ENCODE peak calls at places on chromosome 20, in nine cellular contexts. M is SJSA1, N is thoracic aorta, O is fibroblast of pulmonary artery, E is NCI-H460, I is GM12865, K is endothelial cell of umbilical vein, V is GM12891, S is astrocyte of the cerebellum. J is an unnamed sample.

GRCh38 chr20:22232473-22232872 is 351.9 kb downstream of the FOXA2 start:
- DNase-seq in E (no peak), N (no peak), V (no peak), K (no peak), S (no peak), M (no peak), O (no peak), I (no peak), J (no peak)

GRCh38 chr20:10550204-10551118 is 115.4 kb downstream of the SLX4IP start:
- DNase-seq in V (no peak), E (no peak), I (peak; percentile 35), O (no peak), S (no peak), N (no peak), K (no peak), M (no peak), J (no peak)

GRCh38 chr20:24705486-24705885 is 236.1 kb downstream of the SYNDIG1 start:
- DNase-seq in N (no peak), I (no peak), S (no peak), K (no peak), V (no peak), E (no peak), O (no peak), M (no peak), J (peak; percentile 12)

GRCh38 chr20:2131366-2131765 is 29.7 kb downstream of the STK35 start:
- DNase-seq in I (no peak), M (peak; percentile 30), V (no peak), E (no peak), K (peak; percentile 6), N (no peak), S (peak; percentile 11), O (peak; percentile 56), J (no peak)

GRCh38 chr20:45104786-45105185 is 3.9 kb upstream of the KCNS1 start:
- DNase-seq in V (no peak), O (peak; percentile 83), M (peak; percentile 75), I (no peak), S (peak; percentile 18), K (peak; percentile 41), N (no peak), E (no peak), J (no peak)

GRCh38 chr20:2005359-2005758 is 11.5 kb upstream of the PDYN start:
- DNase-seq in O (no peak), I (no peak), M (no peak), V (no peak), S (no peak), E (no peak), N (no peak), K (no peak), J (peak; percentile 17)

GRCh38 chr20:32189691-32190607 is 17.6 kb downstream of the PLAGL2 start:
- DNase-seq in M (peak; percentile 33), E (no peak), N (no peak), I (no peak), K (peak; percentile 41), S (no peak), V (peak; percentile 53), O (no peak), J (peak; percentile 71)

GRCh38 chr20:63185215-63185796 is 30.6 kb downstream of the YTHDF1 start:
- DNase-seq in N (no peak), I (no peak), V (no peak), M (no peak), K (no peak), E (no peak), S (no peak), O (no peak), J (no peak)

J was measured in coronary artery.